ENCODE peak calls at places on chromosomes 7 and 10, in five cellular contexts. One of them, this sample, is unnamed.

GRCh38 chr7:32479574-32480200 is 10.5 kb downstream of the LSM5 start:
- DNase-seq in T-helper 1 cell: no peak
- DNase-seq in NCI-H1092 treated with DMSO at 0.1 percent for 48 hours: peak
- DNase-seq in astrocyte: no peak
- DNase-seq in spleen: no peak
- DNase-seq in this sample: no peak

GRCh38 chr7:77980087-77980713 is 181.6 kb downstream of the PHTF2 start:
- DNase-seq in T-helper 1 cell: no peak
- DNase-seq in NCI-H1092 treated with DMSO at 0.1 percent for 48 hours: no peak
- DNase-seq in astrocyte: no peak
- DNase-seq in spleen: no peak
- DNase-seq in this sample: no peak

GRCh38 chr10:62885656-62886461 is 69.7 kb upstream of the EGR2 start:
- DNase-seq in T-helper 1 cell: no peak
- DNase-seq in NCI-H1092 treated with DMSO at 0.1 percent for 48 hours: no peak
- DNase-seq in astrocyte: peak
- DNase-seq in spleen: no peak
- DNase-seq in this sample: no peak

GRCh38 chr7:123367508-123368122 is 166.8 kb downstream of the IQUB start:
- DNase-seq in T-helper 1 cell: no peak
- DNase-seq in NCI-H1092 treated with DMSO at 0.1 percent for 48 hours: peak
- DNase-seq in astrocyte: no peak
- DNase-seq in spleen: no peak
- DNase-seq in this sample: no peak

GRCh38 chr10:95242581-95243317 is 48.1 kb downstream of the PDLIM1 start:
- DNase-seq in T-helper 1 cell: no peak
- DNase-seq in NCI-H1092 treated with DMSO at 0.1 percent for 48 hours: peak
- DNase-seq in astrocyte: no peak
- DNase-seq in spleen: peak
- DNase-seq in this sample: no peak

GRCh38 chr10:83603708-83604107 is 535.6 kb upstream of the GHITM start:
- DNase-seq in T-helper 1 cell: no peak
- DNase-seq in NCI-H1092 treated with DMSO at 0.1 percent for 48 hours: no peak
- DNase-seq in astrocyte: peak
- DNase-seq in spleen: no peak
- DNase-seq in this sample: no peak

GRCh38 chr10:103847909-103848468 is 7.4 kb downstream of the SH3PXD2A start:
- DNase-seq in T-helper 1 cell: no peak
- DNase-seq in NCI-H1092 treated with DMSO at 0.1 percent for 48 hours: no peak
- DNase-seq in astrocyte: no peak
- DNase-seq in spleen: no peak
- DNase-seq in this sample: no peak

GRCh38 chr10:118911361-118911760 is 118.2 kb upstream of the NANOS1 start:
- DNase-seq in T-helper 1 cell: no peak
- DNase-seq in NCI-H1092 treated with DMSO at 0.1 percent for 48 hours: no peak
- DNase-seq in astrocyte: peak
- DNase-seq in spleen: no peak
- DNase-seq in this sample: no peak

GRCh38 chr10:72353963-72354355 is 760 bp downstream of the DNAJB12 start:
- DNase-seq in T-helper 1 cell: no peak
- DNase-seq in NCI-H1092 treated with DMSO at 0.1 percent for 48 hours: no peak
- DNase-seq in astrocyte: peak
- DNase-seq in spleen: peak
- DNase-seq in this sample: no peak

GRCh38 chr7:36119005-36119711 is 33.9 kb upstream of the EEPD1 start:
- DNase-seq in T-helper 1 cell: no peak
- DNase-seq in NCI-H1092 treated with DMSO at 0.1 percent for 48 hours: no peak
- DNase-seq in astrocyte: peak
- DNase-seq in spleen: no peak
- DNase-seq in this sample: peak

GRCh38 chr10:99681553-99681952 is 22.2 kb downstream of the ENTPD7 start:
- DNase-seq in T-helper 1 cell: no peak
- DNase-seq in NCI-H1092 treated with DMSO at 0.1 percent for 48 hours: no peak
- DNase-seq in astrocyte: peak
- DNase-seq in spleen: no peak
- DNase-seq in this sample: no peak

GRCh38 chr7:14156436-14156835 is 167.0 kb upstream of the ETV1 start:
- DNase-seq in T-helper 1 cell: no peak
- DNase-seq in NCI-H1092 treated with DMSO at 0.1 percent for 48 hours: no peak
- DNase-seq in astrocyte: no peak
- DNase-seq in spleen: no peak
- DNase-seq in this sample: no peak

GRCh38 chr10:42952931-42953683 is 123.8 kb upstream of the RET start:
- DNase-seq in T-helper 1 cell: no peak
- DNase-seq in NCI-H1092 treated with DMSO at 0.1 percent for 48 hours: no peak
- DNase-seq in astrocyte: no peak
- DNase-seq in spleen: peak
- DNase-seq in this sample: no peak

GRCh38 chr10:117175215-117175900 is 21.9 kb upstream of the KCNK18 start:
- DNase-seq in T-helper 1 cell: no peak
- DNase-seq in NCI-H1092 treated with DMSO at 0.1 percent for 48 hours: peak
- DNase-seq in astrocyte: no peak
- DNase-seq in spleen: peak
- DNase-seq in this sample: no peak

GRCh38 chr7:158996214-158997109 is 140.1 kb downstream of the DYNC2I1 start:
- DNase-seq in T-helper 1 cell: no peak
- DNase-seq in NCI-H1092 treated with DMSO at 0.1 percent for 48 hours: no peak
- DNase-seq in astrocyte: no peak
- DNase-seq in spleen: no peak
- DNase-seq in this sample: no peak

GRCh38 chr10:84026821-84027257 is 112.5 kb upstream of the GHITM start:
- DNase-seq in T-helper 1 cell: no peak
- DNase-seq in NCI-H1092 treated with DMSO at 0.1 percent for 48 hours: no peak
- DNase-seq in astrocyte: no peak
- DNase-seq in spleen: no peak
- DNase-seq in this sample: no peak

GRCh38 chr10:124601431-124602120 is 140.0 kb downstream of the LHPP start:
- DNase-seq in T-helper 1 cell: no peak
- DNase-seq in NCI-H1092 treated with DMSO at 0.1 percent for 48 hours: peak
- DNase-seq in astrocyte: no peak
- DNase-seq in spleen: peak
- DNase-seq in this sample: no peak

GRCh38 chr7:126203185-126203584 is 1049.6 kb downstream of the GRM8 start:
- DNase-seq in T-helper 1 cell: no peak
- DNase-seq in NCI-H1092 treated with DMSO at 0.1 percent for 48 hours: no peak
- DNase-seq in astrocyte: no peak
- DNase-seq in spleen: no peak
- DNase-seq in this sample: no peak

This sample was measured in thoracic aorta.